ENCODE peak calls at places on chromosomes 5 and 9, in four cellular contexts. U is heart right ventricle, E is HFF-Myc, W is AG10803. J is an unnamed sample.

GRCh38 chr5:73448451-73449136 is at the start of gene FOXD1:
- DNase-seq in E (peak), U (peak), W (peak), J (no peak)

GRCh38 chr9:84953252-84953773 is 283.8 kb downstream of the NTRK2 start:
- DNase-seq in U (no peak), W (no peak), E (no peak), J (no peak)

GRCh38 chr9:36485647-36486453 is 85.8 kb upstream of the RNF38 start:
- DNase-seq in W (peak), U (peak), E (no peak), J (no peak)

GRCh38 chr9:17063535-17064135 is 71.2 kb upstream of the CNTLN start:
- DNase-seq in U (no peak), W (peak), E (peak), J (no peak)

GRCh38 chr5:38154615-38155204 is 103.6 kb upstream of the EGFLAM start:
- DNase-seq in E (no peak), U (no peak), W (no peak), J (no peak)

GRCh38 chr9:88532320-88532719 is 2.7 kb upstream of the NXNL2 start:
- DNase-seq in U (no peak), E (no peak), W (peak), J (no peak)

GRCh38 chr5:177085985-177086917 is at the start of gene FGFR4:
- DNase-seq in U (peak), E (no peak), W (peak), J (no peak)

GRCh38 chr5:154118832-154119442 is 71.6 kb upstream of the GALNT10 start:
- DNase-seq in W (no peak), U (no peak), E (no peak), J (no peak)

GRCh38 chr5:143653256-143653655 is 158.7 kb upstream of the HMHB1 start:
- DNase-seq in E (no peak), U (no peak), W (no peak), J (peak)

GRCh38 chr5:76402251-76402879 is 720 bp upstream of the IQGAP2 start:
- DNase-seq in E (no peak), U (peak), W (no peak), J (peak)

GRCh38 chr9:91301161-91301560 is 60.6 kb downstream of the AUH start:
- DNase-seq in W (peak), E (no peak), U (no peak), J (no peak)

GRCh38 chr9:13239208-13239607 is 40.3 kb downstream of the MPDZ start:
- DNase-seq in W (no peak), E (no peak), U (no peak), J (no peak)

GRCh38 chr5:35736280-35736679 is 118.6 kb downstream of the SPEF2 start:
- DNase-seq in U (no peak), W (no peak), E (no peak), J (no peak)

GRCh38 chr5:113125371-113125770 is 148.8 kb downstream of the DCP2 start:
- DNase-seq in E (no peak), U (no peak), W (no peak), J (no peak)

GRCh38 chr5:149801307-149801985 is 71.3 kb downstream of the PPARGC1B start:
- DNase-seq in W (no peak), E (no peak), U (no peak), J (no peak)

GRCh38 chr5:167684251-167684650 is 607.2 kb upstream of the WWC1 start:
- DNase-seq in E (no peak), W (no peak), U (no peak), J (no peak)

GRCh38 chr9:69044226-69045219 is 9.0 kb downstream of the FXN start:
- DNase-seq in W (peak), E (peak), U (no peak), J (no peak)

GRCh38 chr5:143564417-143564816 is 160.9 kb upstream of the NR3C1 start:
- DNase-seq in E (no peak), W (no peak), U (no peak), J (peak)

GRCh38 chr5:83562817-83563557 is 91.4 kb downstream of the VCAN start:
- DNase-seq in W (peak), U (no peak), E (no peak), J (no peak)

GRCh38 chr5:150412319-150413175 is at the start of gene CD74:
- DNase-seq in U (peak), E (no peak), W (peak), J (peak)

GRCh38 chr5:62589504-62589903 is 10.9 kb downstream of the LRRC70 start:
- DNase-seq in E (no peak), W (no peak), U (no peak), J (no peak)

GRCh38 chr5:23649594-23649993 is 142.2 kb downstream of the PRDM9 start:
- DNase-seq in W (no peak), E (no peak), U (no peak), J (no peak)

GRCh38 chr5:112614986-112615385 is 122.7 kb upstream of the APC start:
- DNase-seq in U (no peak), E (no peak), W (no peak), J (no peak)

GRCh38 chr5:103772248-103772647 is 209.7 kb upstream of the NUDT12 start:
- DNase-seq in U (no peak), W (no peak), E (no peak), J (no peak)

GRCh38 chr5:43941806-43942205 is 338.8 kb downstream of the NNT start:
- DNase-seq in W (peak), U (no peak), E (no peak), J (no peak)

GRCh38 chr9:114098021-114098659 is 952 bp downstream of the KIF12 start:
- DNase-seq in U (no peak), W (no peak), E (no peak), J (no peak)

GRCh38 chr9:134682026-134682425 is 40.4 kb downstream of the COL5A1 start:
- DNase-seq in W (no peak), U (no peak), E (no peak), J (no peak)
- H3K4me3 ChIP-seq in W (no peak), U (no peak), E (no peak), J (no peak)

GRCh38 chr9:112921549-112921948 is 30.9 kb upstream of the SLC46A2 start:
- DNase-seq in U (no peak), E (peak), W (peak), J (peak)
- TF ChIP-seq CTCF in U (peak), E (peak), W (peak), J (peak)

GRCh38 chr5:132257131-132258101 is at the start of gene PDLIM4:
- DNase-seq in E (no peak), W (no peak), U (peak), J (no peak)

GRCh38 chr5:132256783-132257130 is 739 bp upstream of the PDLIM4 start:
- DNase-seq in W (no peak), U (peak), E (no peak), J (no peak)

GRCh38 chr5:132260051-132260450 is 2.6 kb downstream of the PDLIM4 start:
- DNase-seq in W (no peak), E (no peak), U (peak), J (no peak)

GRCh38 chr5:132259061-132259851 is 1.8 kb downstream of the PDLIM4 start:
- DNase-seq in U (peak), W (peak), E (peak), J (no peak)

GRCh38 chr5:132258102-132259060 is 885 bp downstream of the PDLIM4 start:
- DNase-seq in W (peak), U (peak), E (no peak), J (no peak)
- H3K4me3 ChIP-seq in W (peak), U (peak), E (peak), J (no peak)

GRCh38 chr5:123273984-123274383 is 149.2 kb downstream of the CEP120 start:
- DNase-seq in U (no peak), W (no peak), E (no peak), J (no peak)
- TF ChIP-seq CTCF in U (peak), W (no peak), E (no peak), J (no peak)

GRCh38 chr9:137333016-137333726 is 31.1 kb upstream of the NRARP start:
- DNase-seq in E (no peak), U (no peak), W (no peak), J (no peak)
- H3K4me3 ChIP-seq in E (no peak), U (no peak), W (no peak), J (no peak)

GRCh38 chr5:96050273-96050880 is 88.7 kb upstream of the ELL2 start:
- DNase-seq in U (no peak), E (no peak), W (no peak), J (no peak)
- TF ChIP-seq CTCF in U (no peak), E (no peak), W (no peak), J (no peak)

GRCh38 chr5:14153071-14153864 is 10.1 kb downstream of the TRIO start:
- DNase-seq in E (no peak), W (no peak), U (no peak), J (no peak)
- H3K4me3 ChIP-seq in E (no peak), W (peak), U (no peak), J (no peak)

DNA sequence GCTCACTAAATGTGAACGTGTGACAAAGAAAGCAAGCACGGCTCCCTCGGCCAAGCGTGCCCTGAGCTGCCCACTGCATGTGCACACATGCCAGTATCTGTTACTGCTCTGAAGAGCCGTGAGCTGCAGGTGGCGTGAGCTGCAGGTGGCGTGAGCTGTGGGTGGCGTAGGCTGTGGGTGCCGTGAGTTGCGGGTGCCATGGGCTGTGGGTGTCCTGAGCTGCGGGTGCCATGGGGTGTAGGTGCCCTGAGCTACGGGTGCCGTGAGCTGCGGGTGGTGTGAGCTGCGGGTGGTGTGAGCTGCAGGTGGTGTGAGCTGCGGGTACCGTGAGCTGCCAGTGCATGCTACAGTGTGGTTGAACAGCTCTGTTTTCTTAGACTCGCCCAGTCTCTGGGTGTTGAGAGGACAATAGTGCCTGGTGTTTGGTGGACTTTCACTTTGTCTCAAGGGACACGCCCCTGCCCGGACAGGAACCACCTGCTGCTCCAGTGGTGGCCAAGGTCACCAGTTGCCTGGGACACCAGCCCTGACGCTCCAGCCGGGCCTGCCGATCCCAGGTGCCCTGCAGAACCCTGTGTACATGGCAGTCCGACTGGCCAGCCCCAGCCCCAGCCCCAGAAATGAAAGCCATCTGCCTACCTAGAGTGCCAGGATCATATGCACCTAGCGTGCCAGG is 6.7 kb downstream of the CCDC187 start:
- DNase-seq in E (no peak), U (no peak), W (no peak), J (no peak)
- TF ChIP-seq CTCF in E (no peak), U (no peak), W (no peak), J (no peak)